ENCODE peak calls at places on chromosomes 16 and 17, in six cellular contexts. One of them, this sample, is unnamed.
A peak's percentile ranks its signal among the peaks of the same experiment; 100 is the strongest.

GRCh38 chr16:57694556-57695377 is at the start of gene DRC7:
- DNase-seq in AG04450: no peak
- DNase-seq in activated CD8-positive, alpha-beta T cell treated with anti-CD3 and anti-CD28 coated beads for 36 hours: peak; percentile 46
- DNase-seq in tibial nerve: no peak
- DNase-seq in HFF-Myc: no peak
- DNase-seq in mucosa of descending colon: no peak
- DNase-seq in this sample: peak; percentile 39

GRCh38 chr17:39699818-39700147 is at the start of gene ERBB2:
- DNase-seq in activated CD8-positive, alpha-beta T cell treated with anti-CD3 and anti-CD28 coated beads for 36 hours: no peak
- DNase-seq in tibial nerve: peak; percentile 65
- DNase-seq in HFF-Myc: no peak
- DNase-seq in mucosa of descending colon: peak; percentile 85
- DNase-seq in AG04450: peak; percentile 41
- DNase-seq in this sample: peak; percentile 42

GRCh38 chr16:11049396-11050059 is 105.2 kb downstream of the CLEC16A start:
- DNase-seq in tibial nerve: no peak
- DNase-seq in mucosa of descending colon: no peak
- DNase-seq in HFF-Myc: no peak
- DNase-seq in AG04450: no peak
- DNase-seq in activated CD8-positive, alpha-beta T cell treated with anti-CD3 and anti-CD28 coated beads for 36 hours: peak; percentile 30
- DNase-seq in this sample: no peak

GRCh38 chr17:41178843-41179616 is 1.0 kb upstream of the KRTAP4-2 start:
- DNase-seq in activated CD8-positive, alpha-beta T cell treated with anti-CD3 and anti-CD28 coated beads for 36 hours: no peak
- DNase-seq in tibial nerve: no peak
- DNase-seq in HFF-Myc: no peak
- DNase-seq in AG04450: no peak
- DNase-seq in mucosa of descending colon: no peak
- DNase-seq in this sample: no peak

GRCh38 chr17:64156670-64157069 is 26.7 kb upstream of the ERN1 start:
- DNase-seq in mucosa of descending colon: no peak
- DNase-seq in HFF-Myc: no peak
- DNase-seq in tibial nerve: no peak
- DNase-seq in activated CD8-positive, alpha-beta T cell treated with anti-CD3 and anti-CD28 coated beads for 36 hours: no peak
- DNase-seq in AG04450: no peak
- DNase-seq in this sample: no peak

GRCh38 chr17:78655251-78655940 is 78.2 kb upstream of the DNAH17 start:
- DNase-seq in HFF-Myc: no peak
- DNase-seq in activated CD8-positive, alpha-beta T cell treated with anti-CD3 and anti-CD28 coated beads for 36 hours: no peak
- DNase-seq in tibial nerve: no peak
- DNase-seq in mucosa of descending colon: no peak
- DNase-seq in AG04450: no peak
- DNase-seq in this sample: no peak

GRCh38 chr16:56609463-56609921 is 1.1 kb downstream of the MT2A start:
- DNase-seq in HFF-Myc: no peak
- DNase-seq in mucosa of descending colon: peak; percentile 70
- DNase-seq in AG04450: no peak
- DNase-seq in tibial nerve: peak; percentile 84
- DNase-seq in activated CD8-positive, alpha-beta T cell treated with anti-CD3 and anti-CD28 coated beads for 36 hours: peak; percentile 89
- DNase-seq in this sample: no peak

GRCh38 chr17:75601057-75601987 is 13.7 kb downstream of the MYO15B start:
- DNase-seq in AG04450: no peak
- DNase-seq in activated CD8-positive, alpha-beta T cell treated with anti-CD3 and anti-CD28 coated beads for 36 hours: peak; percentile 82
- DNase-seq in mucosa of descending colon: peak; percentile 83
- DNase-seq in HFF-Myc: no peak
- DNase-seq in tibial nerve: peak; percentile 54
- DNase-seq in this sample: no peak

GRCh38 chr17:38747385-38748328 is 479 bp downstream of the PCGF2 start:
- DNase-seq in activated CD8-positive, alpha-beta T cell treated with anti-CD3 and anti-CD28 coated beads for 36 hours: peak; percentile 23
- DNase-seq in tibial nerve: peak; percentile 21
- DNase-seq in HFF-Myc: no peak
- DNase-seq in mucosa of descending colon: peak; percentile 69
- DNase-seq in AG04450: no peak
- DNase-seq in this sample: no peak

GRCh38 chr17:18981642-18982424 is 22.7 kb downstream of the FAM83G start:
- DNase-seq in HFF-Myc: no peak
- DNase-seq in AG04450: no peak
- DNase-seq in activated CD8-positive, alpha-beta T cell treated with anti-CD3 and anti-CD28 coated beads for 36 hours: no peak
- DNase-seq in tibial nerve: no peak
- DNase-seq in mucosa of descending colon: peak; percentile 93
- DNase-seq in this sample: no peak

GRCh38 chr17:2034806-2035548 is 5.0 kb downstream of the DPH1 start:
- DNase-seq in activated CD8-positive, alpha-beta T cell treated with anti-CD3 and anti-CD28 coated beads for 36 hours: no peak
- DNase-seq in tibial nerve: no peak
- DNase-seq in HFF-Myc: no peak
- DNase-seq in mucosa of descending colon: no peak
- DNase-seq in AG04450: no peak
- DNase-seq in this sample: no peak

GRCh38 chr17:82875418-82875856 is 35.6 kb upstream of the ZNF750 start:
- DNase-seq in AG04450: no peak
- DNase-seq in mucosa of descending colon: peak; percentile 52
- DNase-seq in tibial nerve: no peak
- DNase-seq in activated CD8-positive, alpha-beta T cell treated with anti-CD3 and anti-CD28 coated beads for 36 hours: no peak
- DNase-seq in HFF-Myc: no peak
- DNase-seq in this sample: no peak

GRCh38 chr17:19304209-19304608 is 58.3 kb downstream of the B9D1 start:
- DNase-seq in tibial nerve: peak; percentile 45
- DNase-seq in HFF-Myc: no peak
- DNase-seq in mucosa of descending colon: peak; percentile 75
- DNase-seq in AG04450: no peak
- DNase-seq in activated CD8-positive, alpha-beta T cell treated with anti-CD3 and anti-CD28 coated beads for 36 hours: peak; percentile 11
- DNase-seq in this sample: peak; percentile 44

GRCh38 chr17:5705081-5705875 is 121.0 kb upstream of the NLRP1 start:
- DNase-seq in activated CD8-positive, alpha-beta T cell treated with anti-CD3 and anti-CD28 coated beads for 36 hours: peak; percentile 20
- DNase-seq in mucosa of descending colon: no peak
- DNase-seq in HFF-Myc: no peak
- DNase-seq in AG04450: no peak
- DNase-seq in tibial nerve: no peak
- DNase-seq in this sample: no peak

GRCh38 chr17:3924421-3925350 is 8.4 kb upstream of the P2RX1 start:
- DNase-seq in AG04450: no peak
- DNase-seq in HFF-Myc: no peak
- DNase-seq in tibial nerve: no peak
- DNase-seq in mucosa of descending colon: no peak
- DNase-seq in activated CD8-positive, alpha-beta T cell treated with anti-CD3 and anti-CD28 coated beads for 36 hours: no peak
- DNase-seq in this sample: no peak

GRCh38 chr17:30554839-30555751 is 77.9 kb downstream of the GOSR1 start:
- DNase-seq in HFF-Myc: no peak
- DNase-seq in activated CD8-positive, alpha-beta T cell treated with anti-CD3 and anti-CD28 coated beads for 36 hours: peak; percentile 15
- DNase-seq in AG04450: no peak
- DNase-seq in tibial nerve: no peak
- DNase-seq in mucosa of descending colon: no peak
- DNase-seq in this sample: no peak

GRCh38 chr17:19371259-19372003 is 6.9 kb upstream of the MAPK7 start:
- DNase-seq in HFF-Myc: no peak
- DNase-seq in AG04450: no peak
- DNase-seq in tibial nerve: no peak
- DNase-seq in mucosa of descending colon: no peak
- DNase-seq in activated CD8-positive, alpha-beta T cell treated with anti-CD3 and anti-CD28 coated beads for 36 hours: no peak
- DNase-seq in this sample: no peak

GRCh38 chr17:79696159-79696982 is 34.4 kb upstream of the ENPP7 start:
- DNase-seq in HFF-Myc: no peak
- DNase-seq in tibial nerve: no peak
- DNase-seq in mucosa of descending colon: no peak
- DNase-seq in activated CD8-positive, alpha-beta T cell treated with anti-CD3 and anti-CD28 coated beads for 36 hours: no peak
- DNase-seq in AG04450: no peak
- DNase-seq in this sample: no peak

GRCh38 chr16:67719778-67720144 is 645 bp upstream of the GFOD2 start:
- DNase-seq in activated CD8-positive, alpha-beta T cell treated with anti-CD3 and anti-CD28 coated beads for 36 hours: peak; percentile 25
- DNase-seq in HFF-Myc: no peak
- DNase-seq in tibial nerve: peak; percentile 31
- DNase-seq in AG04450: peak; percentile 11
- DNase-seq in mucosa of descending colon: no peak
- DNase-seq in this sample: no peak

GRCh38 chr17:74543406-74543805 is 2.5 kb downstream of the CD300C start:
- DNase-seq in mucosa of descending colon: no peak
- DNase-seq in activated CD8-positive, alpha-beta T cell treated with anti-CD3 and anti-CD28 coated beads for 36 hours: no peak
- DNase-seq in tibial nerve: no peak
- DNase-seq in AG04450: no peak
- DNase-seq in HFF-Myc: no peak
- DNase-seq in this sample: no peak

GRCh38 chr16:2056077-2056476 is 8.3 kb downstream of the TSC2 start:
- DNase-seq in tibial nerve: no peak
- DNase-seq in activated CD8-positive, alpha-beta T cell treated with anti-CD3 and anti-CD28 coated beads for 36 hours: no peak
- DNase-seq in mucosa of descending colon: no peak
- DNase-seq in HFF-Myc: no peak
- DNase-seq in AG04450: no peak
- DNase-seq in this sample: no peak

GRCh38 chr17:4634981-4635380 is 6.5 kb downstream of the ALOX15 start:
- DNase-seq in AG04450: no peak
- DNase-seq in tibial nerve: no peak
- DNase-seq in mucosa of descending colon: no peak
- DNase-seq in activated CD8-positive, alpha-beta T cell treated with anti-CD3 and anti-CD28 coated beads for 36 hours: no peak
- DNase-seq in HFF-Myc: no peak
- DNase-seq in this sample: no peak

GRCh38 chr16:4846503-4846900 is 586 bp downstream of the GLYR1 start:
- DNase-seq in mucosa of descending colon: peak; percentile 82
- DNase-seq in HFF-Myc: no peak
- DNase-seq in activated CD8-positive, alpha-beta T cell treated with anti-CD3 and anti-CD28 coated beads for 36 hours: peak; percentile 41
- DNase-seq in tibial nerve: peak; percentile 18
- DNase-seq in AG04450: no peak
- DNase-seq in this sample: no peak

GRCh38 chr16:8999800-9000199 is 36.1 kb upstream of the USP7 start:
- DNase-seq in mucosa of descending colon: no peak
- DNase-seq in tibial nerve: no peak
- DNase-seq in AG04450: no peak
- DNase-seq in HFF-Myc: no peak
- DNase-seq in activated CD8-positive, alpha-beta T cell treated with anti-CD3 and anti-CD28 coated beads for 36 hours: no peak
- DNase-seq in this sample: no peak

DNA sequence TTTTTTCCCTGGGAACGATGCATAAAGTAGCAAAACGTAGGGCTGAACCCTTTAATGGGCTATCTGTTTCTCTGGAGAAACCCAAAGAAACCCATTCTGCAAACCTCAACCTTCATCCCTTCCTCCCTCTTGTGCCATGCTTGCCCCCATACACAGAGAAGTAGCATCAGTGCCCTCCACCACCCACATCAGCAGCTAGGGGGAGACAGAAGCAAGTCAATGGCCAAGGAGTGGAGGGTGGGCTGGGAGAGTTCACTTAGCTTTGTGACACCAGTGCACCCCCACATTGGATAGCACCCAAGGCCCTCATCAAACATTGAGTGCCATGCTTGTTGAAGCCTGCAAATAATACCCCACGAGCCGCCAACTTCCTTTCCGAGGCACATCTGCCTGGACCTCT is 282.4 kb downstream of the ABCC12 start:
- DNase-seq in tibial nerve: no peak
- DNase-seq in AG04450: no peak
- DNase-seq in HFF-Myc: no peak
- DNase-seq in mucosa of descending colon: no peak
- DNase-seq in activated CD8-positive, alpha-beta T cell treated with anti-CD3 and anti-CD28 coated beads for 36 hours: peak; percentile 18
- DNase-seq in this sample: no peak
- TF ChIP-seq CTCF in tibial nerve: no peak
- TF ChIP-seq CTCF in AG04450: peak; percentile 20
- TF ChIP-seq CTCF in HFF-Myc: peak; percentile 50
- TF ChIP-seq CTCF in mucosa of descending colon: no peak
- TF ChIP-seq CTCF in activated CD8-positive, alpha-beta T cell treated with anti-CD3 and anti-CD28 coated beads for 36 hours: no peak
- TF ChIP-seq CTCF in this sample: peak; percentile 39

GRCh38 chr16:70644763-70645597 is 1.4 kb upstream of the IL34 start:
- DNase-seq in tibial nerve: no peak
- DNase-seq in HFF-Myc: no peak
- DNase-seq in AG04450: no peak
- DNase-seq in mucosa of descending colon: no peak
- DNase-seq in activated CD8-positive, alpha-beta T cell treated with anti-CD3 and anti-CD28 coated beads for 36 hours: no peak
- DNase-seq in this sample: no peak
- TF ChIP-seq CTCF in tibial nerve: no peak
- TF ChIP-seq CTCF in HFF-Myc: no peak
- TF ChIP-seq CTCF in AG04450: no peak
- TF ChIP-seq CTCF in mucosa of descending colon: no peak
- TF ChIP-seq CTCF in activated CD8-positive, alpha-beta T cell treated with anti-CD3 and anti-CD28 coated beads for 36 hours: no peak
- TF ChIP-seq CTCF in this sample: no peak

GRCh38 chr17:51650772-51651171 is 390.4 kb downstream of the UTP18 start:
- DNase-seq in HFF-Myc: no peak
- DNase-seq in mucosa of descending colon: no peak
- DNase-seq in activated CD8-positive, alpha-beta T cell treated with anti-CD3 and anti-CD28 coated beads for 36 hours: no peak
- DNase-seq in AG04450: no peak
- DNase-seq in tibial nerve: no peak
- DNase-seq in this sample: no peak
- TF ChIP-seq CTCF in HFF-Myc: no peak
- TF ChIP-seq CTCF in mucosa of descending colon: no peak
- TF ChIP-seq CTCF in activated CD8-positive, alpha-beta T cell treated with anti-CD3 and anti-CD28 coated beads for 36 hours: no peak
- TF ChIP-seq CTCF in AG04450: no peak
- TF ChIP-seq CTCF in tibial nerve: no peak
- TF ChIP-seq CTCF in this sample: no peak

GRCh38 chr17:58136669-58137279 is 11.4 kb upstream of the OR4D1 start:
- DNase-seq in AG04450: no peak
- DNase-seq in activated CD8-positive, alpha-beta T cell treated with anti-CD3 and anti-CD28 coated beads for 36 hours: no peak
- DNase-seq in mucosa of descending colon: no peak
- DNase-seq in HFF-Myc: no peak
- DNase-seq in tibial nerve: no peak
- DNase-seq in this sample: no peak
- TF ChIP-seq CTCF in AG04450: peak; percentile 38
- TF ChIP-seq CTCF in activated CD8-positive, alpha-beta T cell treated with anti-CD3 and anti-CD28 coated beads for 36 hours: no peak
- TF ChIP-seq CTCF in mucosa of descending colon: no peak
- TF ChIP-seq CTCF in HFF-Myc: peak; percentile 57
- TF ChIP-seq CTCF in tibial nerve: no peak
- TF ChIP-seq CTCF in this sample: peak; percentile 59

DNA sequence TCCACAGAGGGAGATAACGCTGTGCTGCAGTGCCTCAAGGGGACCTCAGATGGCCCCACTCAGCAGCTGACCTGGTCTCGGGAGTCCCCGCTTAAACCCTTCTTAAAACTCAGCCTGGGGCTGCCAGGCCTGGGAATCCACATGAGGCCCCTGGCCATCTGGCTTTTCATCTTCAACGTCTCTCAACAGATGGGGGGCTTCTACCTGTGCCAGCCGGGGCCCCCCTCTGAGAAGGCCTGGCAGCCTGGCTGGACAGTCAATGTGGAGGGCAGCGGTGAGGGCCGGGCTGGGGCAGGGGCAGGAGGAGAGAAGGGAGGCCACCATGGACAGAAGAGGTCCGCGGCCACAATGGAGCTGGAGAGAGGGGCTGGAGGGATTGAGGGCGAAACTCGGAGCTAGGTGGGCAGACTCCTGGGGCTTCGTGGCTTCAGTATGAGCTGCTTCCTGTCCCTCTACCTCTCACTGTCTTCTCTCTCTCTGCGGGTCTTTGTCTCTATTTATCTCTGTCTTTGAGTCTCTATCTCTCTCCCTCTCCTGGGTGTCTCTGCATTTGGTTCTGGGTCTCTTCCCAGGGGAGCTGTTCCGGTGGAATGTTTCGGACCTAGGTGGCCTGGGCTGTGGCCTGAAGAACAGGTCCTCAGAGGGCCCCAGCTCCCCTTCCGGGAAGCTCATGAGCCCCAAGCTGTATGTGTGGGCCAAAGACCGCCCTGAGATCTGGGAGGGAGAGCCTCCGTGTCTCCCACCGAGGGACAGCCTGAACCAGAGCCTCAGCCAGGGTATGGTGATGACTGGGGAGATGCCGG is 769 bp downstream of the CD19 start:
- DNase-seq in mucosa of descending colon: peak; percentile 51
- DNase-seq in AG04450: no peak
- DNase-seq in HFF-Myc: no peak
- DNase-seq in activated CD8-positive, alpha-beta T cell treated with anti-CD3 and anti-CD28 coated beads for 36 hours: no peak
- DNase-seq in tibial nerve: no peak
- DNase-seq in this sample: no peak
- TF ChIP-seq CTCF in mucosa of descending colon: no peak
- TF ChIP-seq CTCF in AG04450: no peak
- TF ChIP-seq CTCF in HFF-Myc: no peak
- TF ChIP-seq CTCF in activated CD8-positive, alpha-beta T cell treated with anti-CD3 and anti-CD28 coated beads for 36 hours: no peak
- TF ChIP-seq CTCF in tibial nerve: no peak
- TF ChIP-seq CTCF in this sample: no peak